ENCODE peak calls at places on chromosomes 5 and 9, in six cellular contexts. One of them, this sample, is unnamed.

GRCh38 chr5:106106384-106106783 is 1564.4 kb downstream of the EFNA5 start:
- DNase-seq in IMR-90: peak; percentile 49
- DNase-seq in A549: no peak
- DNase-seq in HepG2: no peak
- DNase-seq in K562: no peak
- DNase-seq in GM12878: no peak
- DNase-seq in this sample: no peak

GRCh38 chr9:129568560-129569505 is 52.1 kb downstream of the C9orf50 start:
- DNase-seq in K562: peak; percentile 51
- DNase-seq in A549: peak; percentile 78
- DNase-seq in GM12878: no peak
- DNase-seq in IMR-90: no peak
- DNase-seq in HepG2: peak; percentile 73
- DNase-seq in this sample: peak; percentile 90

GRCh38 chr5:53490747-53491146 is 10.3 kb downstream of the FST start:
- DNase-seq in K562: no peak
- DNase-seq in GM12878: no peak
- DNase-seq in HepG2: peak; percentile 54
- DNase-seq in A549: peak; percentile 39
- DNase-seq in IMR-90: peak; percentile 87
- DNase-seq in this sample: no peak

GRCh38 chr5:65913519-65913918 is 12.9 kb upstream of the ERBIN start:
- DNase-seq in A549: no peak
- DNase-seq in GM12878: no peak
- DNase-seq in K562: no peak
- DNase-seq in HepG2: peak; percentile 63
- DNase-seq in IMR-90: peak; percentile 9
- DNase-seq in this sample: no peak

GRCh38 chr9:129013674-129014073 is 14.5 kb downstream of the SH3GLB2 start:
- DNase-seq in HepG2: no peak
- DNase-seq in GM12878: no peak
- DNase-seq in K562: no peak
- DNase-seq in A549: no peak
- DNase-seq in IMR-90: no peak
- DNase-seq in this sample: no peak

GRCh38 chr5:112711436-112711835 is 26.2 kb upstream of the APC start:
- DNase-seq in IMR-90: no peak
- DNase-seq in A549: no peak
- DNase-seq in HepG2: no peak
- DNase-seq in GM12878: no peak
- DNase-seq in K562: no peak
- DNase-seq in this sample: no peak

GRCh38 chr5:149141957-149142851 is 911 bp downstream of the ABLIM3 start:
- DNase-seq in HepG2: no peak
- DNase-seq in A549: no peak
- DNase-seq in K562: no peak
- DNase-seq in GM12878: no peak
- DNase-seq in IMR-90: peak; percentile 44
- DNase-seq in this sample: peak; percentile 48

GRCh38 chr5:123708074-123708806 is 196.3 kb downstream of the CSNK1G3 start:
- DNase-seq in HepG2: no peak
- DNase-seq in A549: peak; percentile 20
- DNase-seq in GM12878: no peak
- DNase-seq in IMR-90: peak; percentile 90
- DNase-seq in K562: no peak
- DNase-seq in this sample: no peak

GRCh38 chr9:98577446-98577845 is 131.3 kb downstream of the GABBR2 start:
- DNase-seq in GM12878: no peak
- DNase-seq in A549: no peak
- DNase-seq in K562: no peak
- DNase-seq in IMR-90: no peak
- DNase-seq in HepG2: no peak
- DNase-seq in this sample: no peak

GRCh38 chr9:107292811-107293554 is 9.9 kb downstream of the RAD23B start:
- DNase-seq in A549: no peak
- DNase-seq in GM12878: no peak
- DNase-seq in K562: no peak
- DNase-seq in HepG2: no peak
- DNase-seq in IMR-90: no peak
- DNase-seq in this sample: no peak
- TF ChIP-seq SMC3 in A549: no peak
- TF ChIP-seq SMC3 in GM12878: no peak
- TF ChIP-seq SMC3 in K562: no peak
- TF ChIP-seq SMC3 in HepG2: no peak
- TF ChIP-seq SMC3 in IMR-90: no peak
- TF ChIP-seq SMC3 in this sample: no peak

GRCh38 chr5:92945630-92946097 is 635.4 kb downstream of the NR2F1-AS1 start:
- DNase-seq in K562: no peak
- DNase-seq in GM12878: no peak
- DNase-seq in A549: peak; percentile 87
- DNase-seq in IMR-90: peak; percentile 28
- DNase-seq in HepG2: peak; percentile 95
- DNase-seq in this sample: no peak

GRCh38 chr5:92946546-92946945 is 634.5 kb downstream of the NR2F1-AS1 start:
- DNase-seq in GM12878: no peak
- DNase-seq in HepG2: no peak
- DNase-seq in IMR-90: no peak
- DNase-seq in A549: no peak
- DNase-seq in K562: no peak
- DNase-seq in this sample: no peak

GRCh38 chr5:92944337-92944736 is 636.7 kb downstream of the NR2F1-AS1 start:
- DNase-seq in HepG2: no peak
- DNase-seq in K562: no peak
- DNase-seq in IMR-90: no peak
- DNase-seq in GM12878: no peak
- DNase-seq in A549: no peak
- DNase-seq in this sample: no peak

GRCh38 chr5:92942762-92943161 is 638.3 kb downstream of the NR2F1-AS1 start:
- DNase-seq in IMR-90: no peak
- DNase-seq in HepG2: peak; percentile 72
- DNase-seq in K562: no peak
- DNase-seq in A549: no peak
- DNase-seq in GM12878: no peak
- DNase-seq in this sample: no peak

DNA sequence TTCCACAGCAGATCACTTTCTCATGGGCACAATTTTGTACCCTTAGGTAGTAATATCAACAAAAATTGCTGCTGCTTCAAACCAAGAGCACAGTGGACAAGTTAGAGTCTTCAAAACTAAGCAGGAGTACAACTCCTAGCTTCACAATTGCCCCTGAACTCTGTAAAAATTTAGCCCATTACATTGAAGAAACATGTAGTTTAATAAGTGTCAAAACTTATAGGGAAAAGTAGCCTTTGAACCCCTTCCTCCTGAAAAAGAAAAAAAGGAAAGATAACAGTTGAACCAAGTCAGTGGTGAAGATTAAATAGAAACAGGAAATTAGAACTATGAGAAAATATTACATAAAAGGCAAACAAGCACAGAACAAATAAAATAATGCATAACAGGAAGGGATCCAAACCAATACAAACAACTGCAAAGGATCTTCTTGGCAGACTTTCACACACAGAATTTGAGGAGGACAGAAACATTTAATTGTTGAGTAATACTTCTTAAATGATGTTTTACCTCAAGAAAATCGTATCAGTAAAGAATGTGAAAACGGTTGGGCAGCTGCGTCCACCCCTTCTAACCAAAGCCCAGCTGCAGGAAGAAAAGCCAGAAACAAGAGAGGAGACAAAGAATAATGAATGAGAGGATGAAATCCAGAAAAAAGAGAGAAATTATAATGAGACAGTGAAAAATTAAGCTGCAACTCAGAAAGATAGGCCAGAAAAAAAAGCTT is 636.0 kb downstream of the NR2F1-AS1 start:
- DNase-seq in K562: no peak
- DNase-seq in IMR-90: peak; percentile 69
- DNase-seq in GM12878: no peak
- DNase-seq in A549: peak; percentile 86
- DNase-seq in HepG2: peak; percentile 83
- DNase-seq in this sample: no peak
- TF ChIP-seq SMC3 in K562: no peak
- TF ChIP-seq SMC3 in IMR-90: no peak
- TF ChIP-seq SMC3 in GM12878: no peak
- TF ChIP-seq SMC3 in A549: peak; percentile 56
- TF ChIP-seq SMC3 in HepG2: no peak
- TF ChIP-seq SMC3 in this sample: no peak

GRCh38 chr5:176737746-176738699 is 72.3 kb upstream of the UNC5A start:
- DNase-seq in GM12878: no peak
- DNase-seq in IMR-90: no peak
- DNase-seq in K562: no peak
- DNase-seq in A549: no peak
- DNase-seq in HepG2: no peak
- DNase-seq in this sample: peak; percentile 22
- TF ChIP-seq SMC3 in GM12878: no peak
- TF ChIP-seq SMC3 in IMR-90: no peak
- TF ChIP-seq SMC3 in K562: no peak
- TF ChIP-seq SMC3 in A549: no peak
- TF ChIP-seq SMC3 in HepG2: no peak
- TF ChIP-seq SMC3 in this sample: no peak

DNA sequence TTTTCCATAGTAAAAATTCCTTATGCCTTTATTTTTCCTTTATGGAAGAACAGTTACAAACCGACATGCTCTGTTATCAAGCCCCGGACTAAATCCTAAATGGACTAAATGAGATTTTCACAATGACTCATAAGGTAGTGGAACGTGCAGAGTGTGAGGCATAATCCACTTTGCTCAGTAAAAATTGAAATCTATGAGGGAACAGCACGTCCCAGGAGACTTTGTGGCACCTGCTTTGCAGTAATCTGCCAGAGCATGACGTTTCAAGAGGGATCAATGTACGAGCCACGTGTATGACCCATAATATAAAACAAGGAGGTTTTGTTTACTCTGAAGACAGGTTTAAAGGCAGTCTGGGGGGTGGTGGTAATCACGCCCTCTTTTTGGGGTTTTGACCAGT is 83.8 kb upstream of the GNA14 start:
- DNase-seq in A549: no peak
- DNase-seq in K562: no peak
- DNase-seq in IMR-90: no peak
- DNase-seq in HepG2: no peak
- DNase-seq in GM12878: peak; percentile 42
- DNase-seq in this sample: peak; percentile 21
- TF ChIP-seq SMC3 in A549: no peak
- TF ChIP-seq SMC3 in K562: no peak
- TF ChIP-seq SMC3 in IMR-90: no peak
- TF ChIP-seq SMC3 in HepG2: no peak
- TF ChIP-seq SMC3 in GM12878: no peak
- TF ChIP-seq SMC3 in this sample: no peak

GRCh38 chr9:133509179-133510083 is 15.3 kb downstream of the MYMK start:
- DNase-seq in IMR-90: no peak
- DNase-seq in HepG2: no peak
- DNase-seq in GM12878: no peak
- DNase-seq in K562: no peak
- DNase-seq in A549: no peak
- DNase-seq in this sample: peak; percentile 67
- TF ChIP-seq SMC3 in IMR-90: no peak
- TF ChIP-seq SMC3 in HepG2: no peak
- TF ChIP-seq SMC3 in GM12878: no peak
- TF ChIP-seq SMC3 in K562: no peak
- TF ChIP-seq SMC3 in A549: no peak
- TF ChIP-seq SMC3 in this sample: no peak

GRCh38 chr9:106017198-106017740 is 322.9 kb downstream of the TMEM38B start:
- DNase-seq in A549: no peak
- DNase-seq in IMR-90: no peak
- DNase-seq in K562: no peak
- DNase-seq in HepG2: no peak
- DNase-seq in GM12878: no peak
- DNase-seq in this sample: no peak

GRCh38 chr9:106019702-106020101 is 325.4 kb downstream of the TMEM38B start:
- DNase-seq in A549: no peak
- DNase-seq in GM12878: no peak
- DNase-seq in K562: no peak
- DNase-seq in IMR-90: no peak
- DNase-seq in HepG2: no peak
- DNase-seq in this sample: no peak

GRCh38 chr9:106023455-106023854 is 329.1 kb downstream of the TMEM38B start:
- DNase-seq in HepG2: no peak
- DNase-seq in GM12878: no peak
- DNase-seq in IMR-90: no peak
- DNase-seq in A549: no peak
- DNase-seq in K562: no peak
- DNase-seq in this sample: no peak

GRCh38 chr9:106019017-106019692 is 324.8 kb downstream of the TMEM38B start:
- DNase-seq in HepG2: peak; percentile 24
- DNase-seq in IMR-90: no peak
- DNase-seq in K562: no peak
- DNase-seq in A549: no peak
- DNase-seq in GM12878: no peak
- DNase-seq in this sample: no peak
- TF ChIP-seq SMC3 in HepG2: no peak
- TF ChIP-seq SMC3 in IMR-90: no peak
- TF ChIP-seq SMC3 in K562: no peak
- TF ChIP-seq SMC3 in A549: no peak
- TF ChIP-seq SMC3 in GM12878: no peak
- TF ChIP-seq SMC3 in this sample: no peak

DNA sequence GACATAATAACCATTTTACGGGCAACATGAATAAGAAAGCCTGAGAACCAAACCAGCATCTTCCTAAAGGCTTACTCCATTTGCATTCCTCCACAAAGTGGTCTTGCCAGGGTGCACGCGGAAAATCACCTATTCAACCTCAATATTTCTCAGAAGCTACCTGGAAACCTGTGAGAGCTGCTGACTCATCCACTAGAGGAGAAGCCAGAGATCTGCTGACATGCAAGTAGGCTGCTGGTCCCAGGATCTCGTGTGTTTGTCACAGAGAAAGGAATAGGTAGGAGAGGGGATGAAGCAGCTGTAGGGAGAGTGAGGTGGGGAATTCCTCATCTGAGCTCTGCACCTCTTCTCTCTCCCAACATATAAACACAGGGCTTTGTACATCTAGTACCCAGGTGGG is 138.1 kb downstream of the ADAMTS12 start:
- DNase-seq in K562: no peak
- DNase-seq in A549: no peak
- DNase-seq in IMR-90: no peak
- DNase-seq in HepG2: no peak
- DNase-seq in GM12878: no peak
- DNase-seq in this sample: no peak
- TF ChIP-seq SMC3 in K562: no peak
- TF ChIP-seq SMC3 in A549: no peak
- TF ChIP-seq SMC3 in IMR-90: no peak
- TF ChIP-seq SMC3 in HepG2: no peak
- TF ChIP-seq SMC3 in GM12878: no peak
- TF ChIP-seq SMC3 in this sample: no peak

DNA sequence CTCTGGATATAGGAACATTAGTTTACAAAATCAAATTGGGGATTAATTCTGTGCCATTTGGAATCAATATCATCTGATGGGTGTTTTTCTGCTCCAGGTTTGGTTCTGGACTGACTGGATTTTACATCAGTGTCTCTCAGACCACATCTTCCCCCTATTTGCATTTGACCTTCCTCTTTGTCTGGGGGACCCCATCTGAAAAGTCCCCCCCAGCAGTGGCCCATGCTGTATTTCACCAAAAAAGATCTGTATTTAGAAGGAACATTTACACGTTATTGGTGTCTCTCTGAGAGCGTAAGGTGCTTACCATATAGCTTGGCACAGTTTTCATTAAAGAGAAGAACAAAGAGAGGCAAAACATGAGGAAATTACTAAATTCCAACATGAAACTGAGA is 215.6 kb upstream of the CLINT1 start:
- DNase-seq in GM12878: no peak
- DNase-seq in K562: no peak
- DNase-seq in HepG2: no peak
- DNase-seq in A549: no peak
- DNase-seq in IMR-90: no peak
- DNase-seq in this sample: no peak
- TF ChIP-seq SMC3 in GM12878: no peak
- TF ChIP-seq SMC3 in K562: no peak
- TF ChIP-seq SMC3 in HepG2: no peak
- TF ChIP-seq SMC3 in A549: no peak
- TF ChIP-seq SMC3 in IMR-90: no peak
- TF ChIP-seq SMC3 in this sample: no peak

This sample was measured in SK-N-SH.